ENCODE peak calls at places on chromosomes 16 and 17, in ten cellular contexts. One of them, this sample, is unnamed.
A peak's percentile ranks its signal among the peaks of the same experiment; 100 is the strongest.

GRCh38 chr17:69733171-69734014 is 318.9 kb downstream of the MAP2K6 start:
- DNase-seq in A549: peak; percentile 8
- DNase-seq in B cell: no peak
- DNase-seq in uterus: no peak
- DNase-seq in ascending aorta: peak; percentile 67
- DNase-seq in neural crest cell: no peak
- DNase-seq in fibroblast of mammary gland: peak; percentile 81
- DNase-seq in GM23338: no peak
- DNase-seq in neural progenitor cell: no peak
- DNase-seq in bronchial epithelial cell: peak; percentile 97
- DNase-seq in this sample: no peak

GRCh38 chr16:28596840-28597691 is at the start of gene SULT1A2:
- DNase-seq in A549: no peak
- DNase-seq in B cell: no peak
- DNase-seq in uterus: no peak
- DNase-seq in ascending aorta: no peak
- DNase-seq in neural crest cell: no peak
- DNase-seq in fibroblast of mammary gland: no peak
- DNase-seq in GM23338: peak; percentile 48
- DNase-seq in neural progenitor cell: peak; percentile 30
- DNase-seq in bronchial epithelial cell: peak; percentile 57
- DNase-seq in this sample: no peak

GRCh38 chr16:58000706-58001676 is at the start of gene USB1:
- DNase-seq in A549: peak; percentile 97
- DNase-seq in B cell: peak; percentile 95
- DNase-seq in uterus: peak; percentile 86
- DNase-seq in ascending aorta: peak; percentile 90
- DNase-seq in neural crest cell: peak; percentile 85
- DNase-seq in fibroblast of mammary gland: peak; percentile 69
- DNase-seq in GM23338: peak; percentile 95
- DNase-seq in neural progenitor cell: peak; percentile 94
- DNase-seq in bronchial epithelial cell: peak; percentile 77
- DNase-seq in this sample: peak; percentile 91

GRCh38 chr17:75317671-75318070 is 28.4 kb upstream of the SLC25A19 start:
- DNase-seq in A549: no peak
- DNase-seq in B cell: no peak
- DNase-seq in uterus: no peak
- DNase-seq in ascending aorta: no peak
- DNase-seq in neural crest cell: no peak
- DNase-seq in fibroblast of mammary gland: no peak
- DNase-seq in GM23338: peak; percentile 85
- DNase-seq in neural progenitor cell: peak; percentile 60
- DNase-seq in bronchial epithelial cell: no peak
- DNase-seq in this sample: no peak

GRCh38 chr17:44768505-44769142 is 9.8 kb downstream of the ADAM11 start:
- DNase-seq in A549: no peak
- DNase-seq in B cell: no peak
- DNase-seq in uterus: no peak
- DNase-seq in ascending aorta: no peak
- DNase-seq in neural crest cell: no peak
- DNase-seq in fibroblast of mammary gland: no peak
- DNase-seq in GM23338: no peak
- DNase-seq in neural progenitor cell: no peak
- DNase-seq in bronchial epithelial cell: no peak
- DNase-seq in this sample: no peak

GRCh38 chr16:56120447-56121155 is 70.7 kb upstream of the GNAO1 start:
- DNase-seq in A549: no peak
- DNase-seq in B cell: no peak
- DNase-seq in uterus: no peak
- DNase-seq in ascending aorta: no peak
- DNase-seq in neural crest cell: no peak
- DNase-seq in fibroblast of mammary gland: no peak
- DNase-seq in GM23338: no peak
- DNase-seq in neural progenitor cell: no peak
- DNase-seq in bronchial epithelial cell: no peak
- DNase-seq in this sample: no peak

GRCh38 chr17:48194097-48194550 is 86.6 kb downstream of the SNX11 start:
- DNase-seq in A549: no peak
- DNase-seq in B cell: no peak
- DNase-seq in uterus: no peak
- DNase-seq in ascending aorta: no peak
- DNase-seq in neural crest cell: no peak
- DNase-seq in fibroblast of mammary gland: no peak
- DNase-seq in GM23338: no peak
- DNase-seq in neural progenitor cell: no peak
- DNase-seq in bronchial epithelial cell: no peak
- DNase-seq in this sample: no peak

GRCh38 chr16:23365602-23366240 is 63.6 kb downstream of the SCNN1B start:
- DNase-seq in A549: no peak
- DNase-seq in B cell: no peak
- DNase-seq in uterus: no peak
- DNase-seq in ascending aorta: no peak
- DNase-seq in neural crest cell: no peak
- DNase-seq in fibroblast of mammary gland: no peak
- DNase-seq in GM23338: peak; percentile 25
- DNase-seq in neural progenitor cell: no peak
- DNase-seq in bronchial epithelial cell: peak; percentile 20
- DNase-seq in this sample: no peak

DNA sequence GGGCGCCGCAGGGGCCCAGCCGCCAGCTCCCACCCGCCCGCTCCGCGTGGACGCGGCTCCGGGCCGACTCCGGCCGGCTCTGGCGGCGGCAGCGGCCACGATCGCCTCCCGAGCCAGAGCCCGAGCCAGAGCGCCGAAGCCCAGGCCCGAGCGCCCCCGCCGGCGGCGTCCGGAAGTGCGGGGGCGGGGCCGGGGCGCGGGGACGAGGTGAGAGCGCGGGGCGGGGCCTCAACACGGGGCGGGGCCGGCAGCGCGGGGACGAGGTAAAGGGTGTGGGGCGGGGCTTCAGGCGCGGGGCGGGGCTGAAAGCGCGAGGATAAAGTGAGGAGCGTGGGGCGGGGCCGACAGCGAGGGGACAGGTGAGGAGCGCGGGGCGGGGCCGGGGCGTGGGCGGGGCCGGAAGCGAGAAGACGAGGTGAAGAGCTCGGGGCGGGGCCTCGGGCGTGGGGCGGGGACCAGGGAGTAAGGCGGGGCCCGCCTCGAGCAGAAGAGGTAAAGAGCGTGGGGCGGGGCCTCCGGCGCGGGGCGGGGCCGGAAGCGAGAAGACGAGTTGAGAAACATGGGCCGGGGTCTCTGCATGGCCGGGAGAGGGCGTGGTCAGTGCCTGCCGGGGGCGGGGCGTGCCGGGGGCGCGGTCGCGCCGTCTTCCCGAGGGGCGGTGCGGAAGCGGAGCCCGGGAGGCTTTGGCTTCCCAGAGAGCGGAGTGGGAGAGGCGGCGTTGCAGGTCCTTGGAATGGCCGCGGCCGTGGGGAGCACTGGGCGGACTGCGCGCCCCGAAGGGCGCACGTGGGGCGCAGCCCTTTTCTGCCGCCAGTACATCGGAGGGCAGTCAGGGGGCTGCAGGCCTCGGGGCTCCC is at the start of gene AXIN1:
- DNase-seq in A549: peak; percentile 59
- DNase-seq in B cell: peak; percentile 99
- DNase-seq in uterus: peak; percentile 99
- DNase-seq in ascending aorta: peak; percentile 99
- DNase-seq in neural crest cell: peak; percentile 100
- DNase-seq in fibroblast of mammary gland: peak; percentile 81
- DNase-seq in GM23338: peak; percentile 100
- DNase-seq in neural progenitor cell: peak; percentile 100
- DNase-seq in bronchial epithelial cell: peak; percentile 80
- DNase-seq in this sample: peak; percentile 95
- TF ChIP-seq CTCF in A549: peak; percentile 62
- TF ChIP-seq CTCF in B cell: peak; percentile 23
- TF ChIP-seq CTCF in uterus: peak; percentile 61
- TF ChIP-seq CTCF in ascending aorta: no peak
- TF ChIP-seq CTCF in neural crest cell: peak; percentile 68
- TF ChIP-seq CTCF in fibroblast of mammary gland: no peak
- TF ChIP-seq CTCF in GM23338: peak; percentile 22
- TF ChIP-seq CTCF in neural progenitor cell: peak; percentile 66
- TF ChIP-seq CTCF in bronchial epithelial cell: peak; percentile 46
- TF ChIP-seq CTCF in this sample: peak; percentile 34

GRCh38 chr16:2429771-2430663 is 770 bp downstream of the CCNF start:
- DNase-seq in A549: peak; percentile 31
- DNase-seq in B cell: peak; percentile 48
- DNase-seq in uterus: no peak
- DNase-seq in ascending aorta: no peak
- DNase-seq in neural crest cell: no peak
- DNase-seq in fibroblast of mammary gland: no peak
- DNase-seq in GM23338: peak; percentile 51
- DNase-seq in neural progenitor cell: peak; percentile 52
- DNase-seq in bronchial epithelial cell: peak; percentile 63
- DNase-seq in this sample: no peak
- TF ChIP-seq CTCF in A549: no peak
- TF ChIP-seq CTCF in B cell: no peak
- TF ChIP-seq CTCF in uterus: no peak
- TF ChIP-seq CTCF in ascending aorta: no peak
- TF ChIP-seq CTCF in neural crest cell: no peak
- TF ChIP-seq CTCF in fibroblast of mammary gland: peak; percentile 8
- TF ChIP-seq CTCF in GM23338: no peak
- TF ChIP-seq CTCF in neural progenitor cell: peak; percentile 1
- TF ChIP-seq CTCF in bronchial epithelial cell: peak; percentile 22
- TF ChIP-seq CTCF in this sample: no peak

DNA sequence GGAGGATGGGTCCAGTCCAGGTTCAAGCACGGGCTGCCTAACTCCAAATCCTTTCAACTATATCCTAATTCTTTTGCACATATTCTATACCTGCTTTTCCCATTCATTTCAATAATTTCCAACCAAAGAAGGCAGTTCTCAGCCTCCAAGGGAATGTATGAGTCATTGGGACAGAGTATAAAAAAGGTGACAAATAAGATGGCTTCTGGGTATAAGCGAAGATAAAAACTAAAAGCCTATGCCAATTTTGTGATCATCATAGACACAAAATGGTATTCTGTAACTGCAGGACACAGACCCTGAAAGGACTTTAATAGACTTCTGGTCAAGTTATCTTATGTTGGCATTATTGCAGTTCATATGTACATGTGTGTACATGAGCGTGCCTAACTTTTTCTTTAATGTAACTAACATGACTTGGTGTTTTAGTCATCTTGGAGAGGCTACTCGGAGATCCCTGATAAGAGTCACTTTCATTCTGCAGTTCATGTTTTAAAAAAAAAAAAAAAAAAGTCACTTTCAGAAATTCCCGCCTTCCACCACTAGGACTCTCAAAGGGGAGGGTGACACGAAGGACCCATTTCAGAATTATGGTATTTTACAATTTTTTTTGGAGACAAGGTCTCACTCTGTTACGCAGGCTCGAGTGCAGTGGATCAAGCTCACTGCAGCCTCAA is 17.3 kb downstream of the COG1 start:
- DNase-seq in A549: peak; percentile 75
- DNase-seq in B cell: no peak
- DNase-seq in uterus: no peak
- DNase-seq in ascending aorta: no peak
- DNase-seq in neural crest cell: no peak
- DNase-seq in fibroblast of mammary gland: no peak
- DNase-seq in GM23338: no peak
- DNase-seq in neural progenitor cell: no peak
- DNase-seq in bronchial epithelial cell: no peak
- DNase-seq in this sample: no peak
- TF ChIP-seq CTCF in A549: peak; percentile 24
- TF ChIP-seq CTCF in B cell: peak; percentile 33
- TF ChIP-seq CTCF in uterus: no peak
- TF ChIP-seq CTCF in ascending aorta: no peak
- TF ChIP-seq CTCF in neural crest cell: peak; percentile 59
- TF ChIP-seq CTCF in fibroblast of mammary gland: peak; percentile 44
- TF ChIP-seq CTCF in GM23338: peak; percentile 55
- TF ChIP-seq CTCF in neural progenitor cell: peak; percentile 49
- TF ChIP-seq CTCF in bronchial epithelial cell: peak; percentile 17
- TF ChIP-seq CTCF in this sample: no peak

GRCh38 chr17:60745544-60745943 is 67.9 kb downstream of the BCAS3 start:
- DNase-seq in A549: no peak
- DNase-seq in B cell: no peak
- DNase-seq in uterus: no peak
- DNase-seq in ascending aorta: no peak
- DNase-seq in neural crest cell: no peak
- DNase-seq in fibroblast of mammary gland: peak; percentile 16
- DNase-seq in GM23338: no peak
- DNase-seq in neural progenitor cell: no peak
- DNase-seq in bronchial epithelial cell: no peak
- DNase-seq in this sample: no peak
- TF ChIP-seq CTCF in A549: peak; percentile 42
- TF ChIP-seq CTCF in B cell: no peak
- TF ChIP-seq CTCF in uterus: no peak
- TF ChIP-seq CTCF in ascending aorta: peak; percentile 7
- TF ChIP-seq CTCF in neural crest cell: no peak
- TF ChIP-seq CTCF in fibroblast of mammary gland: peak; percentile 3
- TF ChIP-seq CTCF in GM23338: no peak
- TF ChIP-seq CTCF in neural progenitor cell: peak; percentile 19
- TF ChIP-seq CTCF in bronchial epithelial cell: no peak
- TF ChIP-seq CTCF in this sample: no peak

GRCh38 chr17:41930009-41930832 is at the start of gene ODAD4:
- DNase-seq in A549: peak; percentile 99
- DNase-seq in B cell: peak; percentile 94
- DNase-seq in uterus: peak; percentile 98
- DNase-seq in ascending aorta: peak; percentile 98
- DNase-seq in neural crest cell: peak; percentile 91
- DNase-seq in fibroblast of mammary gland: peak; percentile 98
- DNase-seq in GM23338: peak; percentile 99
- DNase-seq in neural progenitor cell: peak; percentile 97
- DNase-seq in bronchial epithelial cell: peak; percentile 97
- DNase-seq in this sample: peak; percentile 92
- TF ChIP-seq CTCF in A549: peak; percentile 45
- TF ChIP-seq CTCF in B cell: no peak
- TF ChIP-seq CTCF in uterus: peak; percentile 56
- TF ChIP-seq CTCF in ascending aorta: peak; percentile 43
- TF ChIP-seq CTCF in neural crest cell: peak; percentile 62
- TF ChIP-seq CTCF in fibroblast of mammary gland: peak; percentile 52
- TF ChIP-seq CTCF in GM23338: peak; percentile 30
- TF ChIP-seq CTCF in neural progenitor cell: peak; percentile 47
- TF ChIP-seq CTCF in bronchial epithelial cell: peak; percentile 63
- TF ChIP-seq CTCF in this sample: peak; percentile 19

GRCh38 chr16:69311115-69311532 is at the start of gene VPS4A:
- DNase-seq in A549: peak; percentile 80
- DNase-seq in B cell: peak; percentile 99
- DNase-seq in uterus: peak; percentile 98
- DNase-seq in ascending aorta: peak; percentile 97
- DNase-seq in neural crest cell: peak; percentile 99
- DNase-seq in fibroblast of mammary gland: peak; percentile 94
- DNase-seq in GM23338: peak; percentile 98
- DNase-seq in neural progenitor cell: peak; percentile 98
- DNase-seq in bronchial epithelial cell: peak; percentile 86
- DNase-seq in this sample: peak; percentile 98
- TF ChIP-seq CTCF in A549: peak; percentile 75
- TF ChIP-seq CTCF in B cell: peak; percentile 86
- TF ChIP-seq CTCF in uterus: peak; percentile 96
- TF ChIP-seq CTCF in ascending aorta: peak; percentile 94
- TF ChIP-seq CTCF in neural crest cell: peak; percentile 87
- TF ChIP-seq CTCF in fibroblast of mammary gland: peak; percentile 56
- TF ChIP-seq CTCF in GM23338: peak; percentile 56
- TF ChIP-seq CTCF in neural progenitor cell: peak; percentile 81
- TF ChIP-seq CTCF in bronchial epithelial cell: peak; percentile 89
- TF ChIP-seq CTCF in this sample: peak; percentile 85

This sample was measured in natural killer cell.